ENCODE peak calls at places on chromosomes 4 and X, in eight cellular contexts. T, F, V, Q, A, D, S and N are unnamed samples.

GRCh38 chr4:61152433-61152832 is 47.7 kb upstream of the ADGRL3 start:
- DNase-seq in F (no peak), D (no peak), V (no peak), S (no peak), A (no peak), Q (no peak), T (no peak), N (no peak)

GRCh38 chr4:89583106-89583505 is 253.9 kb downstream of the SNCA start:
- DNase-seq in Q (no peak), S (no peak), F (no peak), D (no peak), T (no peak), V (no peak), A (no peak), N (no peak)

GRCh38 chr4:115834441-115834840 is 721.0 kb upstream of the NDST4 start:
- DNase-seq in Q (no peak), T (no peak), D (no peak), F (no peak), S (no peak), V (peak; percentile 72), A (peak; percentile 11), N (no peak)

GRCh38 chr4:175637762-175638161 is 174.3 kb downstream of the GPM6A start:
- DNase-seq in T (no peak), D (no peak), V (no peak), A (no peak), Q (no peak), F (no peak), S (no peak), N (no peak)

GRCh38 chr4:83328486-83328885 is 6.2 kb downstream of the HPSE start:
- DNase-seq in S (peak; percentile 4), A (no peak), V (no peak), T (no peak), F (no peak), D (no peak), Q (peak; percentile 14), N (no peak)

GRCh38 chrX:19852014-19853005 is 35.1 kb downstream of the SH3KBP1 start:
- DNase-seq in T (no peak), Q (peak; percentile 44), V (peak; percentile 44), F (no peak), A (no peak), D (peak; percentile 23), S (no peak), N (peak; percentile 80)

GRCh38 chr4:82421796-82422560 is 8.3 kb downstream of the HNRNPDL start:
- DNase-seq in D (no peak), V (no peak), F (no peak), S (no peak), T (no peak), Q (no peak), A (no peak), N (no peak)

GRCh38 chr4:32775049-32775448 is 2054.9 kb downstream of the PCDH7 start:
- DNase-seq in A (no peak), D (no peak), S (peak; percentile 42), F (no peak), Q (no peak), V (peak; percentile 69), T (no peak), N (no peak)

GRCh38 chr4:2994917-2995316 is 31.5 kb downstream of the GRK4 start:
- DNase-seq in F (no peak), A (no peak), D (no peak), V (no peak), S (no peak), Q (no peak), T (no peak), N (no peak)

GRCh38 chr4:165630671-165631070 is 242.4 kb upstream of the TLL1 start:
- DNase-seq in S (no peak), V (no peak), D (no peak), Q (no peak), A (no peak), T (no peak), F (no peak), N (no peak)

GRCh38 chrX:100478714-100479113 is 68.6 kb upstream of the PCDH19 start:
- DNase-seq in D (no peak), S (no peak), Q (no peak), V (no peak), A (no peak), F (no peak), T (no peak), N (no peak)

GRCh38 chr4:145935253-145936141 is 3.1 kb downstream of the ZNF827 start:
- DNase-seq in F (no peak), Q (peak; percentile 40), S (peak; percentile 35), T (peak; percentile 35), V (no peak), A (peak; percentile 52), D (no peak), N (no peak)

GRCh38 chr4:118888666-118889312 is at the start of gene SYNPO2:
- DNase-seq in F (peak; percentile 73), S (peak; percentile 83), Q (peak; percentile 95), D (peak; percentile 54), A (peak; percentile 72), T (peak; percentile 21), V (peak; percentile 59), N (peak; percentile 87)

GRCh38 chr4:38184404-38184803 is 224.2 kb downstream of the PTTG2 start:
- DNase-seq in F (no peak), T (no peak), D (no peak), A (no peak), Q (peak; percentile 20), S (no peak), V (peak; percentile 19), N (no peak)

GRCh38 chr4:140367738-140368137 is 5.7 kb upstream of the SCOC start:
- DNase-seq in S (no peak), T (no peak), Q (peak; percentile 74), D (peak; percentile 8), F (no peak), V (peak; percentile 78), A (no peak), N (peak; percentile 65)

GRCh38 chrX:102837843-102838242 is 99.2 kb upstream of the RAB40AL start:
- DNase-seq in V (no peak), Q (peak; percentile 8), D (no peak), F (no peak), T (peak; percentile 8), A (no peak), S (no peak), N (no peak)

GRCh38 chr4:158297866-158298265 is 87.6 kb downstream of the TMEM144 start:
- DNase-seq in Q (no peak), S (no peak), V (no peak), A (no peak), F (no peak), T (no peak), D (no peak), N (no peak)

GRCh38 chr4:158292156-158292555 is 81.9 kb downstream of the TMEM144 start:
- DNase-seq in A (no peak), S (no peak), Q (no peak), D (no peak), T (no peak), V (no peak), F (no peak), N (no peak)

GRCh38 chr4:158291334-158292055 is 81.2 kb downstream of the TMEM144 start:
- DNase-seq in F (no peak), Q (no peak), S (no peak), V (no peak), T (no peak), D (no peak), A (no peak), N (no peak)

GRCh38 chr4:158290912-158291311 is 80.6 kb downstream of the TMEM144 start:
- DNase-seq in Q (no peak), D (no peak), F (no peak), A (no peak), S (no peak), V (no peak), T (no peak), N (no peak)

GRCh38 chr4:158295053-158295452 is 84.8 kb downstream of the TMEM144 start:
- DNase-seq in Q (no peak), V (no peak), T (no peak), S (no peak), D (no peak), A (no peak), F (no peak), N (no peak)
- H3K9me3 ChIP-seq in Q (no peaks in the 10 kb centered on the region), V (no peaks in the 10 kb centered on the region), T (no peaks in the 10 kb centered on the region), S (no peaks in the 10 kb centered on the region), D (peaks cover 15% of the 10 kb centered on the region), A (no peaks in the 10 kb centered on the region), F (no peaks in the 10 kb centered on the region), N (no peaks in the 10 kb centered on the region)

DNA sequence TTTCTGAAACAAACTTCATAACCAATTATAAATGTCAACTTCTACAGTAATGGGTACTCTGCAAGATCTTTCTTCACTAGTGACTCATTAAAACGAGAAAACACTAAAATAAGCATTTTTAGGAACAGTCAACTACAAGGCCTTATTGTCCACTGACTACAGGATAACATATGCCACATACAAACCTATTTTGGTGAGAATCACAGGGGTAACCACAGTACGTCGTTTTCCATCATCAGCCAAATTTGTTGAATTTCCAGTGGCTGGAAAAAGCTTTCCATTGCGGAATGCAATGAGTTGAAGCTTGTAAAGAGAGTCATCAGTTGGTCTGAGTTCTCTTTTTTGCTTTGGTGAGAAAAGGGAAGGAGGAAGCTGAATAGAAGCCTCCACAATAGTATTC is 102.5 kb downstream of the ADGRA3 start:
- DNase-seq in D (no peak), F (no peak), S (no peak), T (no peak), V (no peak), Q (no peak), A (no peak), N (no peak)
- H3K27ac ChIP-seq in D (no peak overlapping the region), F (no peak overlapping the region), S (no peak overlapping the region), T (no peak overlapping the region), V (no peak overlapping the region), Q (no peak overlapping the region), A (no peak overlapping the region), N (no peak overlapping the region)

DNA sequence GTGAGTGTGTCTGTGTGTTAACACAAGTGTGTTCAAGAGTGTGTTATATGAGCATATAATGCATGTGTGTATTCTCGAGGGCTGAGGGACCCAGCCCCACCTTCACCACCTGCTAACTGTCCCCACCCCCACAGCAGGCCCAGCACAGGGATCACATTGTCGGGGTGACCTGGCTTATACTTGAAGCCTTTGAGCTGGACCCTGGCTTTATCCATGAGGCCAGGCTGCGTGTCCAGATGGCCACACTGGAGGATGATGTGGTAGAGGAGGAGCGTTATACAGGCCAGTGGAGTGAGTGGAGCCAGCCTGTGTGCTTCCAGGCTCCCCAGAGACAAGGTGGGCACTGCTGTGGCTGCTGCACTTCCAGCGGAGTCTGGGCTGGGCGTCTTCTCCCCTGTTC is 7.6 kb downstream of the IL9R start:
- DNase-seq in V (no peak), F (no peak), S (no peak), A (no peak), T (no peak), Q (no peak), D (no peak), N (no peak)
- H3K9me3 ChIP-seq in V (no peaks in the 10 kb centered on the region), F (no peaks in the 10 kb centered on the region), S (no peaks in the 10 kb centered on the region), A (no peaks in the 10 kb centered on the region), T (no peaks in the 10 kb centered on the region), Q (no peaks in the 10 kb centered on the region), D (peaks cover 46% of the 10 kb centered on the region), N (peaks cover 8% of the 10 kb centered on the region)

GRCh38 chr4:25235401-25235800 is 1.6 kb downstream of the PI4K2B start:
- DNase-seq in A (no peak), D (no peak), V (no peak), T (no peak), Q (no peak), F (no peak), S (no peak), N (no peak)
- H3K27ac ChIP-seq in A (peak overlapping the region; percentile 96), D (no peak overlapping the region), V (no peak overlapping the region), T (peak overlapping the region; percentile 93), Q (peak overlapping the region; percentile 88), F (no peak overlapping the region), S (peak overlapping the region; percentile 98), N (no peak overlapping the region)